ENCODE peak calls at places on chromosomes 3 and 15, in eight cellular contexts. I is Kasumi-1, Z is mucosa of descending colon, N is lower lobe of right lung, L is GM12878, P is DND-41, M is Ammon's horn, H is NCI-H446. O is an unnamed sample.
A peak's percentile ranks its signal among the peaks of the same experiment; 100 is the strongest.

GRCh38 chr3:64103131-64103530 is 79.8 kb upstream of the PSMD6 start:
- DNase-seq in I (no peak), Z (no peak), N (no peak), L (no peak), P (no peak), M (no peak), H (no peak), O (no peak)

GRCh38 chr15:49620174-49620573 is 444 bp downstream of the FAM227B start:
- DNase-seq in I (peak; percentile 53), Z (no peak), N (no peak), L (no peak), P (no peak), M (peak; percentile 24), H (no peak), O (no peak)

GRCh38 chr3:182375921-182376320 is 417.4 kb upstream of the ATP11B start:
- DNase-seq in I (no peak), Z (no peak), N (no peak), L (no peak), P (no peak), M (no peak), H (no peak), O (no peak)

GRCh38 chr3:71708478-71709098 is 16.6 kb downstream of the EIF4E3 start:
- DNase-seq in I (no peak), Z (no peak), N (peak; percentile 50), L (no peak), P (no peak), M (peak; percentile 85), H (no peak), O (no peak)

GRCh38 chr15:67080118-67080899 is 14.9 kb downstream of the SMAD3 start:
- DNase-seq in I (no peak), Z (no peak), N (peak; percentile 68), L (no peak), P (no peak), M (peak; percentile 32), H (no peak), O (no peak)

GRCh38 chr15:76342046-76342381 is 5.4 kb downstream of the ISL2 start:
- DNase-seq in I (no peak), Z (peak; percentile 51), N (no peak), L (no peak), P (no peak), M (no peak), H (no peak), O (no peak)

GRCh38 chr15:84598993-84599392 is 1.8 kb upstream of the ZSCAN2 start:
- DNase-seq in I (peak; percentile 69), Z (peak; percentile 42), N (no peak), L (no peak), P (peak; percentile 41), M (peak; percentile 72), H (peak; percentile 51), O (peak; percentile 44)

GRCh38 chr3:78026429-78026828 is 986.5 kb downstream of the ROBO2 start:
- DNase-seq in I (no peak), Z (no peak), N (no peak), L (no peak), P (no peak), M (no peak), H (no peak), O (no peak)

GRCh38 chr15:85618956-85619491 is 175.7 kb downstream of the KLHL25 start:
- DNase-seq in I (peak; percentile 72), Z (peak; percentile 43), N (no peak), L (no peak), P (peak; percentile 66), M (peak; percentile 68), H (no peak), O (peak; percentile 54)

GRCh38 chr3:184937611-184938010 is 125.6 kb downstream of the VPS8 start:
- DNase-seq in I (no peak), Z (no peak), N (no peak), L (no peak), P (no peak), M (no peak), H (no peak), O (no peak)

GRCh38 chr3:134364936-134365765 is 9.1 kb downstream of the AMOTL2 start:
- DNase-seq in I (peak; percentile 62), Z (no peak), N (no peak), L (no peak), P (peak; percentile 83), M (no peak), H (no peak), O (peak; percentile 86)

GRCh38 chr3:107208100-107208499 is 169.1 kb upstream of the CCDC54 start:
- DNase-seq in I (no peak), Z (no peak), N (no peak), L (no peak), P (no peak), M (peak; percentile 76), H (peak; percentile 72), O (no peak)

GRCh38 chr3:23241256-23241655 is 38.1 kb downstream of the UBE2E2 start:
- DNase-seq in I (no peak), Z (no peak), N (no peak), L (no peak), P (no peak), M (peak; percentile 67), H (no peak), O (no peak)

GRCh38 chr15:38708672-38709188 is 144.1 kb upstream of the RASGRP1 start:
- DNase-seq in I (no peak), Z (no peak), N (no peak), L (no peak), P (no peak), M (no peak), H (no peak), O (no peak)

GRCh38 chr3:16013563-16013962 is 160.9 kb upstream of the GALNT15 start:
- DNase-seq in I (no peak), Z (no peak), N (no peak), L (no peak), P (no peak), M (no peak), H (no peak), O (no peak)

GRCh38 chr15:40346579-40347558 is 4.0 kb upstream of the PHGR1 start:
- DNase-seq in I (no peak), Z (peak; percentile 44), N (no peak), L (no peak), P (no peak), M (no peak), H (no peak), O (no peak)

GRCh38 chr15:73265536-73266153 is 103.1 kb downstream of the HCN4 start:
- DNase-seq in I (peak; percentile 34), Z (peak; percentile 40), N (no peak), L (no peak), P (peak; percentile 58), M (peak; percentile 15), H (peak; percentile 25), O (peak; percentile 67)

GRCh38 chr3:42557849-42558248 is 23.9 kb downstream of the SEC22C start:
- DNase-seq in I (peak; percentile 59), Z (no peak), N (no peak), L (no peak), P (no peak), M (no peak), H (no peak), O (peak; percentile 29)

GRCh38 chr3:107421170-107421792 is 44.0 kb downstream of the CCDC54 start:
- DNase-seq in I (peak; percentile 69), Z (no peak), N (no peak), L (no peak), P (peak; percentile 40), M (peak; percentile 89), H (peak; percentile 69), O (peak; percentile 65)

GRCh38 chr3:128569756-128570155 is 76.8 kb upstream of the GATA2 start:
- DNase-seq in I (no peak), Z (no peak), N (no peak), L (no peak), P (no peak), M (no peak), H (no peak), O (no peak)

GRCh38 chr3:173510565-173510964 is 113.0 kb downstream of the NLGN1 start:
- DNase-seq in I (no peak), Z (no peak), N (no peak), L (no peak), P (no peak), M (no peak), H (no peak), O (no peak)

GRCh38 chr3:179681492-179682263 is 28.8 kb downstream of the USP13 start:
- DNase-seq in I (no peak), Z (no peak), N (no peak), L (no peak), P (no peak), M (no peak), H (no peak), O (no peak)

GRCh38 chr3:125110016-125110875 is 54.4 kb upstream of the HEG1 start:
- DNase-seq in I (no peak), Z (no peak), N (no peak), L (no peak), P (no peak), M (no peak), H (no peak), O (no peak)

GRCh38 chr3:183378008-183378407 is 50.4 kb downstream of the MCF2L2 start:
- DNase-seq in I (no peak), Z (no peak), N (no peak), L (no peak), P (no peak), M (no peak), H (no peak), O (peak; percentile 30)

GRCh38 chr3:33989229-33989628 is 190.8 kb downstream of the PDCD6IP start:
- DNase-seq in I (no peak), Z (no peak), N (no peak), L (no peak), P (peak; percentile 10), M (no peak), H (no peak), O (no peak)